ENCODE peak calls at places on chromosome 12, in nine cellular contexts. B is prostate gland, Y is dorsolateral prefrontal cortex, E is endothelial cell of umbilical vein, H is cardiac fibroblast, R is upper lobe of right lung, S is IMR-90, T is choroid plexus epithelial cell, G is tibial artery. D is an unnamed sample.

GRCh38 chr12:110577717-110578521 is 5.2 kb downstream of the PPTC7 start:
- DNase-seq in G (no peak), H (peak; percentile 63), B (no peak), R (no peak), Y (no peak), T (peak; percentile 82), E (peak; percentile 48), S (peak; percentile 88), D (no peak)

GRCh38 chr12:23950775-23951391 is 1.4 kb upstream of the SOX5 start:
- DNase-seq in Y (no peak), B (no peak), T (peak; percentile 16), R (peak; percentile 51), S (peak; percentile 17), G (no peak), H (peak; percentile 20), E (peak; percentile 40), D (no peak)

GRCh38 chr12:51217133-51217967 is 512 bp downstream of the POU6F1 start:
- DNase-seq in R (peak; percentile 87), S (no peak), B (peak; percentile 48), E (peak; percentile 36), G (peak; percentile 58), Y (peak; percentile 58), H (peak; percentile 35), T (peak; percentile 26), D (peak; percentile 53)

GRCh38 chr12:46803517-46803916 is 22.3 kb downstream of the SLC38A4 start:
- DNase-seq in R (no peak), S (no peak), T (no peak), G (no peak), H (no peak), B (no peak), Y (no peak), E (no peak), D (no peak)

GRCh38 chr12:131202592-131203378 is 249.1 kb downstream of the ADGRD1 start:
- DNase-seq in S (no peak), T (no peak), Y (no peak), H (no peak), B (no peak), R (peak; percentile 60), G (no peak), E (no peak), D (no peak)

GRCh38 chr12:41663487-41664258 is 475.6 kb downstream of the PDZRN4 start:
- DNase-seq in Y (no peak), G (no peak), T (peak; percentile 71), E (peak; percentile 50), B (no peak), R (no peak), S (peak; percentile 20), H (peak; percentile 5), D (no peak)

GRCh38 chr12:28415755-28416154 is 225.5 kb downstream of the CCDC91 start:
- DNase-seq in R (no peak), G (no peak), T (peak; percentile 86), B (no peak), S (peak; percentile 85), H (peak; percentile 86), Y (no peak), E (peak; percentile 15), D (no peak)

GRCh38 chr12:1881936-1882335 is 36.5 kb downstream of the CACNA2D4 start:
- DNase-seq in R (no peak), G (no peak), S (no peak), T (no peak), H (no peak), Y (no peak), E (no peak), B (no peak), D (no peak)

GRCh38 chr12:9707356-9707755 is 25.5 kb downstream of the CLECL1 start:
- DNase-seq in S (no peak), G (no peak), R (no peak), T (no peak), H (no peak), B (no peak), E (no peak), Y (no peak), D (no peak)

GRCh38 chr12:120228291-120229070 is 27.6 kb upstream of the RPLP0 start:
- DNase-seq in G (peak; percentile 77), E (peak; percentile 80), B (peak; percentile 81), T (peak; percentile 88), R (peak; percentile 93), Y (peak; percentile 86), H (peak; percentile 87), S (peak; percentile 79), D (peak; percentile 91)

GRCh38 chr12:46386877-46387629 is 14.5 kb upstream of the SLC38A2 start:
- DNase-seq in Y (no peak), B (no peak), S (peak; percentile 78), H (peak; percentile 87), E (no peak), G (peak; percentile 54), T (peak; percentile 89), R (no peak), D (no peak)

GRCh38 chr12:43011383-43011926 is 421.9 kb upstream of the PRICKLE1 start:
- DNase-seq in E (no peak), Y (no peak), H (no peak), G (no peak), B (no peak), R (no peak), T (no peak), S (no peak), D (no peak)

GRCh38 chr12:111174283-111175108 is 194.4 kb downstream of the PHETA1 start:
- DNase-seq in R (no peak), Y (no peak), H (no peak), E (no peak), G (no peak), B (no peak), S (no peak), T (no peak), D (no peak)

GRCh38 chr12:131120831-131121271 is 167.1 kb downstream of the ADGRD1 start:
- DNase-seq in Y (no peak), H (no peak), E (no peak), S (no peak), R (no peak), B (no peak), T (no peak), G (peak; percentile 20), D (no peak)

GRCh38 chr12:87155616-87156015 is 873.6 kb downstream of the C12orf50 start:
- DNase-seq in R (no peak), H (peak; percentile 84), G (no peak), Y (no peak), E (no peak), B (no peak), T (peak; percentile 85), S (peak; percentile 46), D (no peak)

GRCh38 chr12:67579662-67580003 is 68.9 kb upstream of the DYRK2 start:
- DNase-seq in E (no peak), H (no peak), T (no peak), R (no peak), B (no peak), G (no peak), Y (no peak), S (no peak), D (no peak)

DNA sequence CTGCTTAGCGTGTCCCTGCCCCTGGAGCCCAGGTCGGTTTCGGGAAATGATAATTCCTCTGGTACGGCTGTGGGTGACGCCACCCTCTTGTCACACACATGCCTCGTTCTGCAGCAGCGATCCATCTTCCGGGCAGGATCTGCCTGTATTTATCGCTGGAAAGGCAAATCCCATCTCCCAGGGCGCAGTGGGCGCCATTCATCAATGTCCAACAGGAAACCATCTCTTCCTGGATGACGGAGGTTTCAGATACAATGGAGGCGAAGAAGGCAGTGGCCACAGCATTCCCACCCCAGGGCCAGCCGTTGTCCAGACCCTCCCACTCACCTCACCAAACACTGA is 74.2 kb downstream of the NOC4L start:
- DNase-seq in Y (no peak), H (no peak), B (no peak), G (no peak), E (no peak), T (no peak), S (no peak), R (no peak), D (no peak)
- TF ChIP-seq CTCF in Y (no peak), H (no peak), B (no peak), G (no peak), E (no peak), T (no peak), S (no peak), R (no peak), D (no peak)

GRCh38 chr12:94140556-94140955 is 7.8 kb upstream of the PLXNC1 start:
- DNase-seq in S (peak; percentile 10), B (no peak), G (no peak), R (no peak), T (peak; percentile 42), H (peak; percentile 39), Y (no peak), E (no peak), D (no peak)
- TF ChIP-seq CTCF in S (peak; percentile 44), B (no peak), G (peak; percentile 15), R (peak; percentile 27), T (peak; percentile 65), H (peak; percentile 43), Y (no peak), E (peak; percentile 36), D (peak; percentile 31)

DNA sequence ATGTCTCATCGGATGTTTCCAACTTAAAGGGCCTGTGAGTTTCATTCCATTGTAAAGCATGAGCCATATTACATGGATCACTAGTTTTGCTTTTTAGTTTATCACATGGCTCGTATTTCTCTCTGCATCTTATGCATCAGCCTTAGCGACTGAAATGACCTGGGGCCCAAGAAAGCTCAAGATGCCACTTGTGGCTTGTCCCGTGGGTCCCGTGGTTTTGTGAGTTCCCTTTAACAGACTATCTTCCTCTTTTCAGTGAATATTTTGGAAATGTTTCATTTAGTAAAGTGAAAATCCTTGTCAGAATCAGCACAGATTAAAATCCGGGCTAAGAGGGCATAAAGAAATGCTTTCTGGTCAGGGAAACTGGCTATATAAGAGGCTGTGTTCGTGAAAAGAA is 86.2 kb upstream of the PPM1H start:
- DNase-seq in E (no peak), Y (no peak), S (no peak), H (no peak), R (no peak), B (no peak), G (no peak), T (no peak), D (no peak)
- TF ChIP-seq CTCF in E (no peak), Y (no peak), S (no peak), H (no peak), R (no peak), B (no peak), G (no peak), T (no peak), D (no peak)

GRCh38 chr12:69430942-69431603 is 39.1 kb upstream of the FRS2 start:
- DNase-seq in R (no peak), T (no peak), B (no peak), G (no peak), Y (peak; percentile 48), E (no peak), H (no peak), S (no peak), D (no peak)

GRCh38 chr12:69435644-69436043 is 34.5 kb upstream of the FRS2 start:
- DNase-seq in R (no peak), T (no peak), H (peak; percentile 29), E (no peak), Y (no peak), B (no peak), S (peak; percentile 35), G (no peak), D (no peak)

GRCh38 chr12:69431604-69432222 is 38.5 kb upstream of the FRS2 start:
- DNase-seq in Y (no peak), S (no peak), R (no peak), G (no peak), B (no peak), H (no peak), E (no peak), T (no peak), D (no peak)

GRCh38 chr12:69437073-69437472 is 33.1 kb upstream of the FRS2 start:
- DNase-seq in Y (no peak), E (no peak), G (no peak), T (no peak), B (no peak), H (no peak), S (no peak), R (no peak), D (no peak)

GRCh38 chr12:69433653-69434052 is 36.5 kb upstream of the FRS2 start:
- DNase-seq in S (no peak), T (no peak), H (no peak), Y (no peak), G (no peak), R (no peak), B (no peak), E (no peak), D (no peak)
- TF ChIP-seq CTCF in S (no peak), T (no peak), H (no peak), Y (no peak), G (no peak), R (no peak), B (no peak), E (no peak), D (no peak)